ENCODE peak calls at places on chromosomes 4 and X, in five cellular contexts. One of them, this sample, is unnamed.

GRCh38 chr4:138053601-138054322 is 188.4 kb downstream of the SLC7A11 start:
- DNase-seq in activated naive CD4-positive, alpha-beta T cell treated with anti-CD3 and anti-CD28 coated beads, Interleukin-2, amount 50 U/mL, for 16 hours: no peak
- DNase-seq in HepG2: no peak
- DNase-seq in vagina: no peak
- DNase-seq in ELR: peak
- DNase-seq in this sample: peak

GRCh38 chrX:153970398-153971123 is 1.1 kb downstream of the HCFC1 start:
- DNase-seq in activated naive CD4-positive, alpha-beta T cell treated with anti-CD3 and anti-CD28 coated beads, Interleukin-2, amount 50 U/mL, for 16 hours: no peak
- DNase-seq in HepG2: peak
- DNase-seq in vagina: no peak
- DNase-seq in ELR: peak
- DNase-seq in this sample: peak

GRCh38 chrX:71870337-71871098 is 40.1 kb upstream of the NHSL2 start:
- DNase-seq in activated naive CD4-positive, alpha-beta T cell treated with anti-CD3 and anti-CD28 coated beads, Interleukin-2, amount 50 U/mL, for 16 hours: no peak
- DNase-seq in HepG2: peak
- DNase-seq in vagina: no peak
- DNase-seq in ELR: peak
- DNase-seq in this sample: peak

GRCh38 chr4:38529189-38530115 is 134.5 kb upstream of the KLF3 start:
- DNase-seq in activated naive CD4-positive, alpha-beta T cell treated with anti-CD3 and anti-CD28 coated beads, Interleukin-2, amount 50 U/mL, for 16 hours: peak
- DNase-seq in HepG2: no peak
- DNase-seq in vagina: no peak
- DNase-seq in ELR: no peak
- DNase-seq in this sample: no peak

GRCh38 chr4:111040904-111041303 is 418.0 kb upstream of the PITX2 start:
- DNase-seq in activated naive CD4-positive, alpha-beta T cell treated with anti-CD3 and anti-CD28 coated beads, Interleukin-2, amount 50 U/mL, for 16 hours: no peak
- DNase-seq in HepG2: no peak
- DNase-seq in vagina: no peak
- DNase-seq in ELR: peak
- DNase-seq in this sample: peak

GRCh38 chr4:42482516-42483327 is 85.4 kb downstream of the SHISA3 start:
- DNase-seq in activated naive CD4-positive, alpha-beta T cell treated with anti-CD3 and anti-CD28 coated beads, Interleukin-2, amount 50 U/mL, for 16 hours: no peak
- DNase-seq in HepG2: no peak
- DNase-seq in vagina: no peak
- DNase-seq in ELR: no peak
- DNase-seq in this sample: no peak

GRCh38 chr4:87017580-87018061 is 82.8 kb downstream of the AFF1 start:
- DNase-seq in activated naive CD4-positive, alpha-beta T cell treated with anti-CD3 and anti-CD28 coated beads, Interleukin-2, amount 50 U/mL, for 16 hours: no peak
- DNase-seq in HepG2: no peak
- DNase-seq in vagina: no peak
- DNase-seq in ELR: peak
- DNase-seq in this sample: no peak

GRCh38 chr4:76803522-76803921 is 94.4 kb downstream of the SOWAHB start:
- DNase-seq in activated naive CD4-positive, alpha-beta T cell treated with anti-CD3 and anti-CD28 coated beads, Interleukin-2, amount 50 U/mL, for 16 hours: no peak
- DNase-seq in HepG2: no peak
- DNase-seq in vagina: no peak
- DNase-seq in ELR: peak
- DNase-seq in this sample: peak

GRCh38 chrX:105331244-105331643 is 110.8 kb upstream of the TEX13A start:
- DNase-seq in activated naive CD4-positive, alpha-beta T cell treated with anti-CD3 and anti-CD28 coated beads, Interleukin-2, amount 50 U/mL, for 16 hours: no peak
- DNase-seq in HepG2: no peak
- DNase-seq in vagina: no peak
- DNase-seq in ELR: peak
- DNase-seq in this sample: no peak

GRCh38 chr4:15965325-15965724 is 2.4 kb upstream of the FGFBP2 start:
- DNase-seq in activated naive CD4-positive, alpha-beta T cell treated with anti-CD3 and anti-CD28 coated beads, Interleukin-2, amount 50 U/mL, for 16 hours: no peak
- DNase-seq in HepG2: no peak
- DNase-seq in vagina: no peak
- DNase-seq in ELR: no peak
- DNase-seq in this sample: no peak

GRCh38 chr4:1194028-1194900 is 21.9 kb upstream of the SPON2 start:
- DNase-seq in activated naive CD4-positive, alpha-beta T cell treated with anti-CD3 and anti-CD28 coated beads, Interleukin-2, amount 50 U/mL, for 16 hours: peak
- DNase-seq in HepG2: no peak
- DNase-seq in vagina: peak
- DNase-seq in ELR: no peak
- DNase-seq in this sample: no peak

GRCh38 chr4:78379991-78380739 is 171.4 kb upstream of the ANXA3 start:
- DNase-seq in activated naive CD4-positive, alpha-beta T cell treated with anti-CD3 and anti-CD28 coated beads, Interleukin-2, amount 50 U/mL, for 16 hours: no peak
- DNase-seq in HepG2: no peak
- DNase-seq in vagina: no peak
- DNase-seq in ELR: peak
- DNase-seq in this sample: peak

GRCh38 chrX:17860811-17861495 is at the start of gene RAI2:
- DNase-seq in activated naive CD4-positive, alpha-beta T cell treated with anti-CD3 and anti-CD28 coated beads, Interleukin-2, amount 50 U/mL, for 16 hours: peak
- DNase-seq in HepG2: no peak
- DNase-seq in vagina: peak
- DNase-seq in ELR: no peak
- DNase-seq in this sample: no peak

GRCh38 chr4:182695009-182695408 is 222.2 kb downstream of the DCTD start:
- DNase-seq in activated naive CD4-positive, alpha-beta T cell treated with anti-CD3 and anti-CD28 coated beads, Interleukin-2, amount 50 U/mL, for 16 hours: no peak
- DNase-seq in HepG2: no peak
- DNase-seq in vagina: no peak
- DNase-seq in ELR: no peak
- DNase-seq in this sample: no peak

GRCh38 chrX:39811391-39811790 is 286.4 kb downstream of the BCOR start:
- DNase-seq in activated naive CD4-positive, alpha-beta T cell treated with anti-CD3 and anti-CD28 coated beads, Interleukin-2, amount 50 U/mL, for 16 hours: no peak
- DNase-seq in HepG2: no peak
- DNase-seq in vagina: no peak
- DNase-seq in ELR: no peak
- DNase-seq in this sample: no peak

GRCh38 chr4:4385729-4386295 is 1.1 kb upstream of the NSG1 start:
- DNase-seq in activated naive CD4-positive, alpha-beta T cell treated with anti-CD3 and anti-CD28 coated beads, Interleukin-2, amount 50 U/mL, for 16 hours: no peak
- DNase-seq in HepG2: no peak
- DNase-seq in vagina: no peak
- DNase-seq in ELR: no peak
- DNase-seq in this sample: no peak

GRCh38 chrX:46258356-46258755 is 286.9 kb downstream of the ZNF674 start:
- DNase-seq in activated naive CD4-positive, alpha-beta T cell treated with anti-CD3 and anti-CD28 coated beads, Interleukin-2, amount 50 U/mL, for 16 hours: no peak
- DNase-seq in HepG2: no peak
- DNase-seq in vagina: no peak
- DNase-seq in ELR: no peak
- DNase-seq in this sample: no peak

GRCh38 chr4:86935499-86935832 is 655 bp downstream of the AFF1 start:
- DNase-seq in activated naive CD4-positive, alpha-beta T cell treated with anti-CD3 and anti-CD28 coated beads, Interleukin-2, amount 50 U/mL, for 16 hours: no peak
- DNase-seq in HepG2: no peak
- DNase-seq in vagina: no peak
- DNase-seq in ELR: no peak
- DNase-seq in this sample: no peak

GRCh38 chr4:108080752-108081151 is 88.0 kb downstream of the LEF1 start:
- DNase-seq in activated naive CD4-positive, alpha-beta T cell treated with anti-CD3 and anti-CD28 coated beads, Interleukin-2, amount 50 U/mL, for 16 hours: peak
- DNase-seq in HepG2: no peak
- DNase-seq in vagina: no peak
- DNase-seq in ELR: no peak
- DNase-seq in this sample: no peak

GRCh38 chr4:80446248-80446647 is 110.7 kb downstream of the CFAP299 start:
- DNase-seq in activated naive CD4-positive, alpha-beta T cell treated with anti-CD3 and anti-CD28 coated beads, Interleukin-2, amount 50 U/mL, for 16 hours: no peak
- DNase-seq in HepG2: no peak
- DNase-seq in vagina: no peak
- DNase-seq in ELR: no peak
- DNase-seq in this sample: no peak

GRCh38 chrX:63913719-63914118 is 128.7 kb upstream of the ARHGEF9 start:
- DNase-seq in activated naive CD4-positive, alpha-beta T cell treated with anti-CD3 and anti-CD28 coated beads, Interleukin-2, amount 50 U/mL, for 16 hours: no peak
- DNase-seq in HepG2: no peak
- DNase-seq in vagina: no peak
- DNase-seq in ELR: no peak
- DNase-seq in this sample: no peak

This sample was measured in HT1080.